ENCODE peak calls at places on chromosomes 5 and 9, in seven cellular contexts. B is activated effector memory CD4-positive, alpha-beta T cell treated with anti-CD3 and anti-CD28 coated beads, Interleukin-2, amount 50 U/mL, for 16 hours; V is colonic mucosa; A is progenitor cell of endocrine pancreas; U is activated CD8-positive, alpha-beta memory T cell treated with anti-CD3 and anti-CD28 coated beads, Interleukin-2, amount 50 U/mL, for 4 hours; S is body of pancreas; K is bronchial epithelial cell. O is an unnamed sample.

GRCh38 chr9:98410185-98410697 is 154.8 kb upstream of the TBC1D2 start:
- DNase-seq in B (no peak), V (no peak), A (no peak), U (no peak), S (peak), K (peak), O (no peak)

GRCh38 chr9:12930906-12931305 is 156.1 kb downstream of the LURAP1L start:
- DNase-seq in B (no peak), V (no peak), A (no peak), U (no peak), S (no peak), K (peak), O (no peak)

GRCh38 chr9:133119461-133120342 is 1.3 kb downstream of the RALGDS start:
- DNase-seq in B (no peak), V (peak), A (no peak), U (no peak), S (no peak), K (peak), O (no peak)

GRCh38 chr9:35563791-35564197 is 41.3 kb upstream of the TESK1 start:
- DNase-seq in B (no peak), V (no peak), A (peak), U (no peak), S (peak), K (no peak), O (no peak)

GRCh38 chr5:119435436-119436132 is 16.7 kb upstream of the HSD17B4 start:
- DNase-seq in B (peak), V (peak), A (no peak), U (peak), S (peak), K (peak), O (peak)

GRCh38 chr9:133347515-133347984 is 381 bp downstream of the MED22 start:
- DNase-seq in B (no peak), V (peak), A (no peak), U (peak), S (peak), K (no peak), O (no peak)

GRCh38 chr5:127697894-127698600 is 5.1 kb upstream of the CCDC192 start:
- DNase-seq in B (no peak), V (no peak), A (no peak), U (no peak), S (peak), K (peak), O (no peak)

GRCh38 chr9:37033141-37033540 is 927 bp downstream of the PAX5 start:
- DNase-seq in B (no peak), V (no peak), A (no peak), U (no peak), S (no peak), K (no peak), O (no peak)

GRCh38 chr9:89883401-89884341 is 278.9 kb downstream of the GADD45G start:
- DNase-seq in B (peak), V (no peak), A (no peak), U (no peak), S (no peak), K (no peak), O (peak)

GRCh38 chr9:72680593-72681317 is 159.3 kb downstream of the TMC1 start:
- DNase-seq in B (no peak), V (no peak), A (no peak), U (no peak), S (no peak), K (no peak), O (no peak)

GRCh38 chr5:124734574-124735168 is 11.8 kb downstream of the ZNF608 start:
- DNase-seq in B (no peak), V (no peak), A (no peak), U (no peak), S (no peak), K (no peak), O (no peak)

GRCh38 chr9:81879501-81879916 is 48.7 kb upstream of the SPATA31D4 start:
- DNase-seq in B (no peak), V (peak), A (no peak), U (no peak), S (no peak), K (peak), O (no peak)

GRCh38 chr5:142800776-142801494 is 30.8 kb downstream of the ARHGAP26 start:
- DNase-seq in B (peak), V (no peak), A (no peak), U (peak), S (no peak), K (no peak), O (no peak)

GRCh38 chr9:4301971-4302427 is 2.1 kb upstream of the GLIS3 start:
- DNase-seq in B (no peak), V (peak), A (no peak), U (no peak), S (peak), K (peak), O (no peak)

GRCh38 chr9:130345993-130346385 is 80.4 kb downstream of the HMCN2 start:
- DNase-seq in B (no peak), V (no peak), A (no peak), U (no peak), S (no peak), K (no peak), O (no peak)

GRCh38 chr5:95113489-95113888 is 171.4 kb downstream of the MCTP1 start:
- DNase-seq in B (no peak), V (no peak), A (no peak), U (no peak), S (no peak), K (peak), O (no peak)

GRCh38 chr9:19085295-19085694 is 17.4 kb downstream of the HAUS6 start:
- DNase-seq in B (no peak), V (no peak), A (no peak), U (no peak), S (no peak), K (peak), O (no peak)

GRCh38 chr9:77816641-77817341 is 168.7 kb upstream of the GNA14 start:
- DNase-seq in B (no peak), V (no peak), A (no peak), U (no peak), S (no peak), K (peak), O (no peak)

GRCh38 chr9:84419203-84419602 is 78.6 kb upstream of the SLC28A3 start:
- DNase-seq in B (no peak), V (no peak), A (no peak), U (no peak), S (no peak), K (no peak), O (no peak)

GRCh38 chr5:14009575-14009974 is 65.1 kb upstream of the DNAH5 start:
- DNase-seq in B (no peak), V (no peak), A (no peak), U (no peak), S (no peak), K (no peak), O (no peak)

GRCh38 chr5:55724276-55724675 is 12.2 kb upstream of the SLC38A9 start:
- DNase-seq in B (no peak), V (no peak), A (no peak), U (no peak), S (no peak), K (peak), O (no peak)

GRCh38 chr9:14565352-14565956 is 127.8 kb downstream of the ZDHHC21 start:
- DNase-seq in B (no peak), V (no peak), A (no peak), U (no peak), S (no peak), K (no peak), O (no peak)

GRCh38 chr9:81893929-81894328 is 34.3 kb upstream of the SPATA31D4 start:
- DNase-seq in B (no peak), V (no peak), A (no peak), U (no peak), S (no peak), K (no peak), O (no peak)

GRCh38 chr5:8683528-8683927 is 814.6 kb downstream of the MTRR start:
- DNase-seq in B (no peak), V (no peak), A (no peak), U (no peak), S (no peak), K (no peak), O (no peak)

GRCh38 chr5:5979362-5979760 is 399.0 kb downstream of the MED10 start:
- DNase-seq in B (no peak), V (no peak), A (no peak), U (no peak), S (peak), K (peak), O (no peak)

GRCh38 chr5:36844305-36844704 is 32.3 kb upstream of the NIPBL start:
- DNase-seq in B (no peak), V (no peak), A (no peak), U (no peak), S (no peak), K (no peak), O (no peak)

GRCh38 chr9:137757613-137758029 is 120.0 kb upstream of the CACNA1B start:
- DNase-seq in B (peak), V (no peak), A (no peak), U (no peak), S (no peak), K (peak), O (no peak)